ENCODE peak calls at places on chromosomes 1 and 21, in five cellular contexts. H, M, J, I and K are unnamed samples.

GRCh38 chr1:15949453-15950245 is 26.3 kb downstream of the ZBTB17 start:
- DNase-seq in H (peak), M (peak), J (peak), I (peak), K (peak)

GRCh38 chr1:58929667-58930325 is 145.9 kb upstream of the JUN start:
- DNase-seq in H (peak), M (no peak), J (peak), I (no peak), K (no peak)

GRCh38 chr1:116353155-116353554 is 19.9 kb upstream of the ATP1A1 start:
- DNase-seq in H (no peak), M (no peak), J (no peak), I (no peak), K (no peak)

GRCh38 chr1:215636258-215636965 is 69.3 kb downstream of the KCTD3 start:
- DNase-seq in H (no peak), M (peak), J (no peak), I (no peak), K (no peak)

GRCh38 chr1:220203816-220204215 is 68.4 kb downstream of the RAB3GAP2 start:
- DNase-seq in H (no peak), M (no peak), J (no peak), I (no peak), K (no peak)

GRCh38 chr21:46621457-46622182 is 13.9 kb upstream of the PRMT2 start:
- DNase-seq in H (no peak), M (peak), J (no peak), I (no peak), K (no peak)

GRCh38 chr1:172040466-172040865 is 199.2 kb downstream of the DNM3 start:
- DNase-seq in H (peak), M (no peak), J (no peak), I (no peak), K (no peak)

GRCh38 chr1:162074548-162074947 is 5.1 kb downstream of the NOS1AP start:
- DNase-seq in H (no peak), M (peak), J (no peak), I (no peak), K (peak)

GRCh38 chr1:12171206-12172041 is 4.6 kb downstream of the TNFRSF1B start:
- DNase-seq in H (no peak), M (no peak), J (no peak), I (no peak), K (no peak)

GRCh38 chr1:59427155-59427554 is 130.3 kb downstream of the FGGY start:
- DNase-seq in H (peak), M (no peak), J (peak), I (no peak), K (no peak)

GRCh38 chr1:2585318-2586092 is 1.1 kb upstream of the PRXL2B start:
- DNase-seq in H (peak), M (peak), J (peak), I (no peak), K (peak)

GRCh38 chr21:43590220-43590619 is 69.1 kb downstream of the HSF2BP start:
- DNase-seq in H (peak), M (peak), J (no peak), I (no peak), K (no peak)

GRCh38 chr1:30524840-30525617 is 198.4 kb downstream of the MATN1 start:
- DNase-seq in H (no peak), M (no peak), J (no peak), I (no peak), K (no peak)

GRCh38 chr1:192559115-192560006 is 16.2 kb upstream of the RGS1 start:
- DNase-seq in H (peak), M (no peak), J (no peak), I (no peak), K (no peak)

GRCh38 chr1:25844485-25845337 is 14.5 kb downstream of the AUNIP start:
- DNase-seq in H (no peak), M (no peak), J (no peak), I (no peak), K (no peak)

GRCh38 chr21:44643911-44644310 is 2.3 kb upstream of the KRTAP10-11 start:
- DNase-seq in H (no peak), M (no peak), J (no peak), I (no peak), K (no peak)

GRCh38 chr1:26274801-26275425 is 5.0 kb upstream of the SH3BGRL3 start:
- DNase-seq in H (no peak), M (no peak), J (no peak), I (no peak), K (no peak)

GRCh38 chr1:35298464-35298863 is 30.0 kb downstream of the ZMYM4 start:
- DNase-seq in H (peak), M (peak), J (no peak), I (peak), K (peak)

GRCh38 chr1:235090406-235091069 is 38.1 kb downstream of the TOMM20 start:
- DNase-seq in H (no peak), M (peak), J (no peak), I (no peak), K (peak)
- TF ChIP-seq JUNB in H (no peak), M (no peak), J (no peak), I (no peak), K (no peak)

GRCh38 chr21:21188513-21189188 is 190.4 kb downstream of the NCAM2 start:
- DNase-seq in H (no peak), M (no peak), J (no peak), I (no peak), K (no peak)

GRCh38 chr21:21182401-21182800 is 184.2 kb downstream of the NCAM2 start:
- DNase-seq in H (no peak), M (no peak), J (no peak), I (no peak), K (no peak)

GRCh38 chr21:21183092-21183491 is 184.9 kb downstream of the NCAM2 start:
- DNase-seq in H (no peak), M (no peak), J (no peak), I (no peak), K (no peak)

GRCh38 chr21:21187579-21187978 is 189.4 kb downstream of the NCAM2 start:
- DNase-seq in H (no peak), M (no peak), J (no peak), I (no peak), K (no peak)

DNA sequence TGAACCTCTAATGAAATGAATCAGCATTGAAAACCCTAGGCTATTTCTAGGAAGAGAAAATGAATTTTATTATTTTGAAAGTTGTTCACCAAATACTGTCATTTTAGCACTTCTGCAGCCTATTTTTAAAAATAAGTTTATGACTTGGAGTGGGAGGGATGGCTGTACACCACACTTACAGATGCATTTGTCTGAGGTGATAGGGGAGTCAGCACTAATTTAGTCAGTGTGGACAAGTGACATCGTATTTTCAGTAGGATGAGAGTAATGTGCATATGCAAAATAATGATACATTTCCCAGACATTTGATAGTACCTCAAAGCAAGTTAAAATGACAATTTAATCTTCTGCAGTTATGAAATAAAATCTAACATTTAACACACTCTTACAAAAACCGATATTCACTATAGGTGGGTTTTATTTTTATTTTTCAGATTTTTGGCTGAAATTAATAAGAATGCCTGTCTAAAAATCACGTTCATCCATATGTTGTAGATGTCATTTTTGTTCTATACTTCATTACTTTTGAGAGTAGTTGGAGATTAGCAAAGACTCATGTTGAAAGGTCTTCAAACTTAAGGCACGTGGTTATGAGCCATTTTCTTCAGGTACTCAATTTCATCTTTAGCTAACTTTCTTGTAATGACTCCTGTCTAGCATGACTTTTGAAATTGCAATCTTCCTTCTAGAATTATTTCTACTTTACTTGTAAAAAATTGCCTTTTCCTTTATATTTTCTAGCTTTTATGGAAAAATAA is 186.7 kb downstream of the NCAM2 start:
- DNase-seq in H (no peak), M (no peak), J (peak), I (no peak), K (no peak)
- TF ChIP-seq JUNB in H (no peak), M (no peak), J (no peak), I (no peak), K (no peak)

DNA sequence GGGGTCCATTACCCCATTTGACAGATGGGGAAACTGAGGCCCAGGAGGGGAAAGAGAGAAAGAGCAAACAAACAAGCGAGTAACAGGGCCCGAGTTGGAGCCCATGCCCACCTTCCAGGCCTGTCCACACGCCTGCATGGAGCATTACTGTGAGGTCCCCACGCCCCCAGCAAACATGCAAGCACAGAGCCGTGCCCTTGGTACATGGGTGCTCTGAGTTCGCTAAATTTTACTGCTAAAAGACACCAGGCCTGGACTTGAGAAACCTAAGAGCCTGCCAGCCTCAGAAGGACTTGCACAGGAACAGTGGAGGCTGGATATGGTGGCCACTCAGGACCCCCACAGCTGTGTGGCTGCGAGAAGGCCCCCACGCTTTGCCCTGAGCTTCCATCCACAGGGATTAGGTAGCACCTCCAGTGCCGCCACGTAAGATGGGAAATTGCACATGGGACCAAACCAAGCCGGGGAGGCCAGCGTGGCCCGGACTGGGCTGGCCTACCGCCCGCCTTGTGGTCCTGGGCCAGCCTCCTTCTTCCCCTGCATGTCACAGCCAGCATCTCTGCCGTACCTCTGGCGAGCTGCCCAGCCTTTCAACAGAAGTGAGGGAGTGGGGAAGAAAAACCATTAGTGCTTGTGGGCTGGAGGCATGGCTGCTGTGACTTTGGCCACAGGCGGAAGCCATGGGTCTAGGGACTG is 7.6 kb downstream of the WNT3A start:
- DNase-seq in H (no peak), M (no peak), J (no peak), I (no peak), K (no peak)
- TF ChIP-seq JUNB in H (no peak), M (no peak), J (no peak), I (no peak), K (no peak)

GRCh38 chr1:39236971-39237370 is 32.5 kb downstream of the MACF1 start:
- DNase-seq in H (no peak), M (no peak), J (no peak), I (no peak), K (no peak)

GRCh38 chr1:39243302-39243701 is 38.8 kb downstream of the MACF1 start:
- DNase-seq in H (no peak), M (no peak), J (no peak), I (no peak), K (no peak)

GRCh38 chr1:39238476-39238875 is 34.0 kb downstream of the MACF1 start:
- DNase-seq in H (no peak), M (no peak), J (no peak), I (no peak), K (no peak)
- TF ChIP-seq JUNB in H (no peak), M (no peak), J (no peak), I (no peak), K (no peak)

GRCh38 chr1:221264848-221265247 is 385.6 kb downstream of the HLX start:
- DNase-seq in H (no peak), M (no peak), J (no peak), I (no peak), K (no peak)

GRCh38 chr1:221268295-221268694 is 389.1 kb downstream of the HLX start:
- DNase-seq in H (no peak), M (no peak), J (no peak), I (no peak), K (no peak)

GRCh38 chr1:221263831-221264767 is 384.9 kb downstream of the HLX start:
- DNase-seq in H (peak), M (peak), J (peak), I (peak), K (peak)
- TF ChIP-seq JUNB in H (no peak), M (no peak), J (no peak), I (no peak), K (no peak)

GRCh38 chr1:160565568-160565967 is 13.7 kb downstream of the CD84 start:
- DNase-seq in H (no peak), M (no peak), J (no peak), I (no peak), K (no peak)

GRCh38 chr1:160570847-160571246 is 8.4 kb downstream of the CD84 start:
- DNase-seq in H (no peak), M (no peak), J (no peak), I (no peak), K (no peak)

DNA sequence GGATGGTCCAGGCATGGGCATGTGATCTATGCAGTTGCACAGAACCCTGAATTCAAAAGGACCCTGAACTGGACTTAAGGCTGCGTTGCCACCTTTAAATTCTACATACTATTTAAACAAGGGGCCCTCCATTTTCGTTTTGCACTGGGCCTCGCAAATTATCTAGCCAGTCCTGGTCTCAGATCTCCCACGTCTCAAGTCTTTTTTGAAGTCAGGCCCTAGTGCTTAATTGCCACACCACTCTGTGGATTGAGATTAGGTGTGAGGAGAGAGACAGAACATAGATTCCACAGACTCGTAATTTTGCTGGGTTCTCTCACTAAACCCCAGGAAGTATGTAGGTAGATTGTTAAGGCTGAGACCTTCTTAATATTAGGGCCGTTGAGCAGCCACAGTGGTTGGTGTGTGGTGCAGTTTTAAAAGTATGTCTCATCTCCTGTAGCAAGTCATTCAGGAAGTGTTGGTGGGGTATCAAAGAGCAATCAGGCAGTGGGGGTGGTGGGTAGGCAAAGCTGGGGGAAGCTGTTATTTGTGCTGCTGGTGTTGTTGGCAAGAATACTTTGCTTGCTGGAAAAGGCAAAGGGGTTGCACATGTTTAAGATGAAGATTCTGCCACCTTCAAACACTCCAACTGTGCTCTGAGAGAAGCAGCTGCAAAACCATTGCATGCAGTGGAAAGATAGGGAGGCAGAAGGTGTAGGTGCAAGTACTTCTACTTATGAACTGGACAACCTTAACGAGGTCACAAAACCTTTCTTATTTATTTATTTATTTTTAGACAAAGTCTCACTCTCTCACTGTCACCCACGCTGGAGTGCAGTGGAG is 11.2 kb downstream of the CD84 start:
- DNase-seq in H (no peak), M (no peak), J (no peak), I (no peak), K (no peak)
- TF ChIP-seq JUNB in H (no peak), M (no peak), J (no peak), I (peak), K (no peak)

DNA sequence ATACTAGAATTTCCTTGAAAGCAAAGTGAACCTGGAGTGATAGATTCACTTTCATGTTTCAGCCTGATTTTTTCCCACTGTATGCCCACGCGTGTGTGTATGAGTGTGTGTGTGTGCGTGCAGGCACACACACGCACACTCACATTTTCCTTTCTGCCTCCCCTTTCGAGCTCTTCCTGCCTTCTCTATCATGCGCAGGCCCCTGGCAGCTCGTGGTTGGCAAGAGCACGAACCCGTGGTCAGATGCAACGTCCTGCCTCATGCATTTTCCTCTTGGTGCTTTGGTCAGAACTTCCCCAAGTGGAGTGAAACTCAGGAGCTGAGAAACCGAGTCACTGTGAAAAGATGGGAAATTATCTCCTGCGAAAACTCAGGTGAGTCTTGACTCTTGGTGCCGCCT is at the start of gene GCSAML:
- DNase-seq in H (no peak), M (no peak), J (no peak), I (no peak), K (no peak)
- TF ChIP-seq JUNB in H (no peak), M (no peak), J (no peak), I (no peak), K (no peak)

GRCh38 chr1:204990059-204990664 is 52.9 kb upstream of the CNTN2 start:
- DNase-seq in H (no peak), M (no peak), J (no peak), I (no peak), K (no peak)
- TF ChIP-seq JUNB in H (no peak), M (no peak), J (no peak), I (no peak), K (no peak)

GRCh38 chr1:244965182-244965581 is 100.8 kb upstream of the HNRNPU start:
- DNase-seq in H (no peak), M (no peak), J (no peak), I (no peak), K (no peak)

GRCh38 chr1:244963231-244963826 is 99.0 kb upstream of the HNRNPU start:
- DNase-seq in H (no peak), M (no peak), J (peak), I (no peak), K (no peak)

GRCh38 chr1:244960904-244961303 is 96.6 kb upstream of the HNRNPU start:
- DNase-seq in H (no peak), M (no peak), J (no peak), I (no peak), K (no peak)

GRCh38 chr1:244964112-244964971 is 100.0 kb upstream of the HNRNPU start:
- DNase-seq in H (peak), M (peak), J (no peak), I (no peak), K (peak)

GRCh38 chr1:244962140-244962539 is 97.8 kb upstream of the HNRNPU start:
- DNase-seq in H (no peak), M (no peak), J (no peak), I (no peak), K (no peak)
- TF ChIP-seq JUNB in H (no peak), M (no peak), J (no peak), I (no peak), K (no peak)